ENCODE peak calls at places on chromosomes 1 and 21, in four cellular contexts. R is transverse colon, A is GM23338, D is SK-N-SH. J is an unnamed sample. For H3K36me3, the result is how much of the 10 kb centered on the place peaks cover.

GRCh38 chr1:85581802-85582686 is 1.5 kb downstream of the CCN1 start:
- DNase-seq in A (peak), R (peak), D (peak), J (peak)

GRCh38 chr21:36030581-36031189 is 29.6 kb downstream of the SETD4 start:
- DNase-seq in R (no peak), A (no peak), D (no peak), J (no peak)

GRCh38 chr1:156895408-156895874 is 1.9 kb downstream of the PEAR1 start:
- DNase-seq in D (peak), R (no peak), A (no peak), J (no peak)

GRCh38 chr1:28778021-28778420 is 33.9 kb upstream of the OPRD1 start:
- DNase-seq in D (no peak), A (no peak), R (no peak), J (no peak)

GRCh38 chr1:24906760-24907490 is 23.2 kb downstream of the RUNX3 start:
- DNase-seq in D (no peak), A (no peak), R (peak), J (no peak)

GRCh38 chr1:93033029-93033428 is 46.1 kb upstream of the MTF2 start:
- DNase-seq in A (no peak), D (no peak), R (no peak), J (no peak)

GRCh38 chr1:93022580-93022979 is 56.5 kb upstream of the MTF2 start:
- DNase-seq in A (no peak), D (no peak), R (no peak), J (no peak)

GRCh38 chr1:232248276-232248803 is 381.6 kb downstream of the SIPA1L2 start:
- DNase-seq in A (no peak), D (peak), R (no peak), J (peak)

GRCh38 chr1:109825774-109826173 is 62.1 kb upstream of the EPS8L3 start:
- DNase-seq in A (no peak), D (no peak), R (no peak), J (no peak)

GRCh38 chr21:31203371-31204054 is 140.5 kb downstream of the TIAM1 start:
- DNase-seq in A (no peak), R (no peak), D (no peak), J (no peak)

GRCh38 chr1:21241761-21242581 is 48.3 kb downstream of the ECE1 start:
- DNase-seq in R (no peak), A (no peak), D (no peak), J (peak)

GRCh38 chr1:225426395-225427248 is 1.2 kb downstream of the LBR start:
- DNase-seq in D (peak), R (peak), A (peak), J (peak)

GRCh38 chr1:230031131-230031530 is 35.9 kb upstream of the GALNT2 start:
- DNase-seq in R (no peak), D (no peak), A (no peak), J (peak)

DNA sequence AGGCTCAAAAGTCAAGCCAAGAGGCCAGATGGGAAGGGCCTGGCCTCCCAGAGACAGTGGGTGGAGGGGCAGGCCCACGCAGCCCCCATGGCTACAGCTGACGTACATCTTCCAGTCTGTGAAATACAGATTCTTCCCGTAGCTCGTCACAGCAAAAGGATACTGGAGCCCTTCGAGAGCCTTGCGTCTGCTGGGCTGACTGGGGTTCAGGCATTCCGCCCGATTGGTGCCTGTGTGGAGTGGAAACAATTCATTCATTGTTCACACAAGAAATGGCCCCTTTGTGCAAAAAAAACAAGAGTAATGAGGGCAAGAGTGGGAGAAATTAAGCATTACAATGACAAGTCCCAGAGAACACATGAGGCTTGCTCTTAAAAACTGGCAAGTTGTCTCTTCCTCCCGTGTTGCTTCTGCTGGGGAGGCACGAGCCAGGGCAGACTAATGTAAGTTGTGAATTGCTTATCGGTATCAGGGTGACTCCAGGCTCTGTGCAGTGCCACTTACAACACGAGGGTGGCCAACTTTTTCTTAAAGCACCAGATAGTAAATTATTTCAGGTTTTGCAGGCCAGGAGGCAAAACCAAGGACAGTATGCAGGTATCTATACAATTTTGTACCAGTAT is 85.1 kb downstream of the NID1 start:
- DNase-seq in A (no peak), R (no peak), D (no peak), J (no peak)
- H3K36me3 ChIP-seq in A (under half), R (under half), D (under half), J (under half)

GRCh38 chr1:15885269-15885668 is 37.8 kb downstream of the SPEN start:
- DNase-seq in A (no peak), R (no peak), D (no peak), J (no peak)

GRCh38 chr1:15886613-15887167 is 39.2 kb downstream of the SPEN start:
- DNase-seq in D (no peak), A (no peak), R (no peak), J (no peak)

GRCh38 chr1:15884477-15884876 is 37.0 kb downstream of the SPEN start:
- DNase-seq in D (no peak), R (no peak), A (no peak), J (no peak)

GRCh38 chr1:15883326-15883725 is 35.8 kb downstream of the SPEN start:
- DNase-seq in A (no peak), R (no peak), D (no peak), J (no peak)

DNA sequence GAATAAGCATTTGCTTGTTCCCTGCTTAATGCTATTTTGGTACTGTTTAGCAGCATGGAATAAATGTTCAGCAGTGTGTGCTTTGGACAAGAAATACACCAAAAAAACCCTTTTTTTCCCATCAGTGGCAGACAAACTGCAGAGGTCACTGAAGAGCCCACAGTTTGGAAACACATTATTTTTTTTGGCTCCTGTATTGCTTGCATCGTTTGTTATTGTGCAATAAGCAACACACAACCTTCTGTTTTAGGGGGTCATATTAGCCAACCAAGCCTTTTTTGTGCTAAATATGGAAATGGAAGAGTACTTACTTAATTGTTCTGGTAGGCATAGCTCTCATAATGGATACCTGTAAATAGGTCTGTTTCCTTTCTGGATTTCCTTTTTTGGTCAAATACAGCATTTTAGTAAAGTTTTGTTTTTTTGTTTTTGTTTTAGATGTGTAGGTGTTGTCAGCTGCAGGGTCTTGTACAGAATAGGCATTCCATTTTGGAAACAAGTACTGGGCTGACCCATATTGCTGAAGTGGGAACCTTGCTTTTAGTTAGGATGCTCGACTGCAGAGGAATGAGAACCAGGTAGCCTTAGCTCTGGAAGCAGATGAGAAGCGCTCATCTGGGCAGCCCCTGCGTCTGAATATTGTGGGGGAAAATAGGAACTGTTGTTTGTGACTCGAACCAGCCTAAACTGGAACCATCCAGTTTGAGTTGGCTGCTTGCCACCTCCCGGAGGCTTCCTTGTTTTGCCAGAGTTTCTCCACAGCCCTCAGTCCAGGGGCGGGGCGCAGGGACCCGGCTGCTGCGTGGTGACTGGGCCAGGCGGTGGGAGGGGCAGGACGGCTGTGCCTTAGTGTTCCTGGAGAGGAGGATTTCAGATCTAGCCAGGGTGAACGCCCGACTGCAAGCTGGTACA is 38.5 kb downstream of the SPEN start:
- DNase-seq in A (peak), R (peak), D (peak), J (peak)
- TF ChIP-seq CTCF in A (no peak), R (no peak), D (peak), J (peak)

GRCh38 chr21:32319012-32319411 is 20.4 kb downstream of the MRAP start:
- DNase-seq in R (no peak), A (no peak), D (no peak), J (no peak)

GRCh38 chr21:32320059-32320458 is 21.4 kb downstream of the MRAP start:
- DNase-seq in D (no peak), A (no peak), R (no peak), J (no peak)

GRCh38 chr21:32316363-32317215 is 17.9 kb downstream of the MRAP start:
- DNase-seq in A (no peak), D (no peak), R (no peak), J (no peak)

GRCh38 chr21:32315511-32316362 is 17.1 kb downstream of the MRAP start:
- DNase-seq in A (no peak), D (no peak), R (no peak), J (no peak)

GRCh38 chr21:32317726-32318125 is 19.1 kb downstream of the MRAP start:
- DNase-seq in A (no peak), D (no peak), R (no peak), J (no peak)
- H3K36me3 ChIP-seq in A (half or more), D (half or more), R (under half), J (half or more)

DNA sequence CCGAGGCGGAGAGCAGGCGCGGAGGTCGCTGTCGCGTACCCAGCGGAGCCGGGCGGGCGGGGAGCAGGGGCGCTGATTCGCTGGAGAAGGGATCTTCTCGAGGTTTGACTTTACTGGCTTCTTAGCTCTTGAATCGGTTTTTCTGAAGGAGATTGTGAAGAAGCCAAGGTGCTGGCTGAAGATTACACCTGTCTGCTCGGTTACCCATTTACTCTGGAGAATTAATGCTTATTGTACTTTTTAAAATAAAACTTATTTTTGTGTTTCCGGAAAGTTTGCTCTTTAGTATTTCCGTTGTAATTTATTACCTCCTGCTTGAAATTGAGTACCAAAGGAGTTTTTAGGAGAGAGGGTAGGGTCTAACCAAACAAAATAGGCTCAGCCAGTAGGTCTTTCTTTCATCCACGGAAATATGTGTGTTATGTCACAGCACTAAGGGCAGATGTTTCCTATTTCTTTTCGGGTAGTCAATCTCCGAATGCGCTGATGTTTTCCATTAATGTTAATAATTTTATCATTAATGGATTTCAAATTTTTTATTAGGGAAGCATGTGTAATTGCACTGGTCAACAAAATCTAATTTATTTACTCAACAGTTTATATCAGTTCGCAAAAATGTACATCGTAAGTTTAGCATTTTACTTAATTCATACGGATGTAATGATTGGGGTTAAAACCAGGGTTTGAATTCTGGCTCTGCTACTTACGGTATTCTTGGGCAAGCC is 510 bp upstream of the GNG5 start:
- DNase-seq in R (no peak), A (peak), D (peak), J (no peak)
- TF ChIP-seq CTCF in R (no peak), A (no peak), D (no peak), J (no peak)

GRCh38 chr1:161182214-161182613 is 4.9 kb upstream of the B4GALT3 start:
- DNase-seq in A (no peak), R (no peak), D (no peak), J (no peak)

GRCh38 chr1:161180643-161181042 is 3.3 kb upstream of the B4GALT3 start:
- DNase-seq in A (peak), R (no peak), D (no peak), J (peak)

GRCh38 chr1:161177936-161178244 is 583 bp upstream of the B4GALT3 start:
- DNase-seq in D (no peak), R (no peak), A (no peak), J (no peak)

GRCh38 chr1:161177112-161177935 is at the start of gene B4GALT3:
- DNase-seq in A (peak), D (peak), R (peak), J (peak)

GRCh38 chr1:161179698-161180097 is 2.4 kb upstream of the B4GALT3 start:
- DNase-seq in D (no peak), R (no peak), A (no peak), J (no peak)
- H3K36me3 ChIP-seq in D (under half), R (under half), A (under half), J (under half)

DNA sequence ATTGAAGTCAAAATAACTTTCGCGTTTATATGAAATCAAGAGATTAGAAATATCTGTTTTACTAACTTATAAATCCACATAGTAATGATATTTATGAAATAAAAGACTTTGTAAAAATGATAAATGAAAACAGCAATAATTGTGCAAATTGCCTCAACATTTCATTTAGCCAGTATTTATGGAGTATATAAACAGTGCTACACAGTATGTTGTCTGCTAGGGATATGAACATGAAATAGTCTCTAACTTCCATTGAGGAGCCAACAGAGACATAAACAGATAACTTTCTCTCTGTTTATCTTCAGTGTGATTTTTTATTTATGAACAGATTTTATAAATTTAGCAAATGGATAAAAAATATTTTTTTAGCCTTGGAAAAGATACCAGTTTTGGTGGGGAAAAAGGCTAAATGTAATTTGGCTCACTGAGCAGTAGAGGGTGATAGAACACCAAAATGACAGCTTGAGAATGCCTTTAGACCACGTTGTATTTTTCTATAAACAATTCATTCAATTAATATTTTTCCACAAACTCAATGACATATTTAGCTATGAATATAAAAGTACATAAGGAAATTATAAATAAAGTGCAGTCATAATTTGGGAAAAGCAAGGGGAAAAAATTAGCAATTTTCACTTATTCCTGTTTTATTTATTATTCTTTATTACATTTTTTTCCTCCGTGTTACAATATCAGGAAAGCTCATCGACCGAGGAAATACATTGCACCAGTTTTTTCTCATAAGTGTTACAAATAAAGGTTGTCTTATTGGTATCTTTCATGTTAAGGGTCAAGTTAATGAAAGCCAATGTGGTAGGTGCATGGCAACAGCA is 47.4 kb upstream of the EEIG2 start:
- DNase-seq in A (peak), R (no peak), D (peak), J (peak)
- TF ChIP-seq CTCF in A (peak), R (peak), D (peak), J (peak)

GRCh38 chr1:40090652-40091355 is 6.2 kb downstream of the PPT1 start:
- DNase-seq in A (no peak), D (no peak), R (no peak), J (no peak)
- H3K36me3 ChIP-seq in A (under half), D (under half), R (under half), J (under half)

GRCh38 chr1:177429234-177429633 is 258.5 kb downstream of the BRINP2 start:
- DNase-seq in A (no peak), D (no peak), R (no peak), J (no peak)

GRCh38 chr1:177431123-177431522 is 260.4 kb downstream of the BRINP2 start:
- DNase-seq in A (peak), R (no peak), D (no peak), J (no peak)

GRCh38 chr1:177432897-177433296 is 262.1 kb downstream of the BRINP2 start:
- DNase-seq in R (no peak), A (peak), D (peak), J (peak)
- TF ChIP-seq CTCF in R (no peak), A (peak), D (peak), J (peak)